ENCODE peak calls at places on chromosomes 4 and X, in seven cellular contexts. H is suprapubic skin, X is left lung, R is uterus, I is IMR-90, D is GDM1, W is fibroblast of the aortic adventitia. C is an unnamed sample.

GRCh38 chrX:119067023-119067739 is 5.6 kb upstream of the CT47C1 start:
- DNase-seq in D (no peak), R (peak), I (peak), X (no peak), H (no peak), W (peak), C (peak)

GRCh38 chr4:146340798-146341197 is 126.5 kb downstream of the REELD1 start:
- DNase-seq in D (no peak), R (no peak), I (peak), W (peak), H (no peak), X (no peak), C (peak)

GRCh38 chr4:98687876-98688275 is 29.5 kb upstream of the TSPAN5 start:
- DNase-seq in X (no peak), H (no peak), R (no peak), W (no peak), D (no peak), I (no peak), C (no peak)

GRCh38 chr4:47662975-47663374 is 174.9 kb downstream of the CORIN start:
- DNase-seq in R (no peak), I (no peak), D (no peak), W (no peak), H (no peak), X (no peak), C (no peak)

GRCh38 chr4:141713771-141714445 is 77.5 kb downstream of the IL15 start:
- DNase-seq in X (no peak), I (peak), H (no peak), D (no peak), W (peak), R (no peak), C (peak)

GRCh38 chrX:45129055-45129454 is 71.6 kb downstream of the DIPK2B start:
- DNase-seq in W (no peak), X (no peak), H (no peak), R (no peak), D (no peak), I (no peak), C (no peak)

GRCh38 chr4:150173420-150173819 is 95.2 kb downstream of the DCLK2 start:
- DNase-seq in D (no peak), H (no peak), W (peak), I (no peak), X (no peak), R (no peak), C (no peak)

GRCh38 chr4:48491514-48492176 is 1.6 kb downstream of the ZAR1 start:
- DNase-seq in D (no peak), H (no peak), X (peak), I (no peak), R (no peak), W (no peak), C (no peak)

GRCh38 chrX:102723456-102723855 is 2.9 kb downstream of the GPRASP3 start:
- DNase-seq in D (no peak), R (no peak), H (no peak), I (no peak), X (no peak), W (no peak), C (no peak)

GRCh38 chrX:131262738-131263679 is 26.1 kb downstream of the IGSF1 start:
- DNase-seq in D (peak), R (no peak), W (no peak), H (no peak), I (no peak), X (no peak), C (no peak)

GRCh38 chr4:12703076-12703475 is 781.1 kb downstream of the RAB28 start:
- DNase-seq in R (no peak), D (no peak), H (no peak), W (no peak), I (no peak), X (no peak), C (no peak)

GRCh38 chrX:69369999-69370398 is 134.1 kb upstream of the NALF2 start:
- DNase-seq in R (no peak), I (no peak), X (no peak), W (no peak), H (no peak), D (no peak), C (no peak)

GRCh38 chr4:152283806-152284470 is 252.0 kb downstream of the FBXW7 start:
- DNase-seq in H (no peak), I (no peak), R (no peak), X (no peak), W (peak), D (no peak), C (no peak)

GRCh38 chr4:38210396-38211114 is 250.4 kb downstream of the PTTG2 start:
- DNase-seq in H (no peak), X (no peak), I (no peak), W (peak), D (no peak), R (no peak), C (no peak)

GRCh38 chrX:53186363-53186762 is 38.6 kb downstream of the KDM5C start:
- DNase-seq in W (no peak), H (no peak), I (peak), X (no peak), D (no peak), R (no peak), C (peak)

GRCh38 chr4:127140306-127140705 is 492.5 kb upstream of the INTU start:
- DNase-seq in W (no peak), R (no peak), D (no peak), X (no peak), H (no peak), I (peak), C (no peak)

GRCh38 chr4:40453912-40454311 is 118.8 kb downstream of the CHRNA9 start:
- DNase-seq in I (no peak), X (no peak), R (no peak), H (no peak), D (no peak), W (no peak), C (no peak)

GRCh38 chr4:165873298-165874071 is 448 bp downstream of the TLL1 start:
- DNase-seq in R (peak), I (no peak), H (peak), X (peak), W (peak), D (no peak), C (no peak)

GRCh38 chr4:32192991-32193390 is 1472.8 kb downstream of the PCDH7 start:
- DNase-seq in W (no peak), D (no peak), X (no peak), H (no peak), R (no peak), I (no peak), C (no peak)

GRCh38 chrX:12240491-12240890 is 102.2 kb downstream of the FRMPD4 start:
- DNase-seq in D (no peak), I (no peak), W (no peak), H (no peak), X (no peak), R (no peak), C (no peak)

GRCh38 chr4:92969650-92970370 is 666.0 kb downstream of the GRID2 start:
- DNase-seq in H (no peak), X (no peak), W (peak), I (peak), D (no peak), R (no peak), C (peak)

GRCh38 chr4:101187837-101188236 is 159.5 kb downstream of the PPP3CA start:
- DNase-seq in H (no peak), D (no peak), R (no peak), W (peak), X (no peak), I (no peak), C (no peak)

GRCh38 chr4:126915999-126916625 is 716.6 kb upstream of the INTU start:
- DNase-seq in H (no peak), D (no peak), R (no peak), I (no peak), X (no peak), W (peak), C (no peak)

GRCh38 chrX:67749536-67749935 is 205.7 kb downstream of the AR start:
- DNase-seq in X (no peak), H (no peak), I (no peak), R (no peak), D (no peak), W (no peak), C (no peak)

GRCh38 chr4:54525602-54526001 is 132.2 kb upstream of the KIT start:
- DNase-seq in W (peak), I (peak), R (no peak), H (no peak), X (no peak), D (no peak), C (peak)

GRCh38 chrX:10112510-10112909 is 44.3 kb upstream of the CLCN4 start:
- DNase-seq in I (no peak), H (no peak), D (no peak), R (no peak), X (no peak), W (no peak), C (no peak)